ENCODE peak calls at places on chromosome 18, in four cellular contexts. One of them, this sample, is unnamed.

GRCh38 chr18:69401475-69402218 is 959 bp downstream of the DOK6 start:
- DNase-seq in mesendoderm: peak
- DNase-seq in SK-N-DZ: peak
- DNase-seq in stimulated activated CD4-positive, alpha-beta T cell treated with anti-CD3 and anti-CD28 coated beads, Interleukin-1b, Interleukin-23, amount 100 ng/mL, for 4 hours: no peak
- DNase-seq in this sample: peak

GRCh38 chr18:44654555-44654954 is 26.1 kb upstream of the SETBP1 start:
- DNase-seq in SK-N-DZ: no peak
- DNase-seq in stimulated activated CD4-positive, alpha-beta T cell treated with anti-CD3 and anti-CD28 coated beads, Interleukin-1b, Interleukin-23, amount 100 ng/mL, for 4 hours: no peak
- DNase-seq in mesendoderm: peak
- DNase-seq in this sample: no peak

GRCh38 chr18:27843783-27844415 is 333.0 kb downstream of the CDH2 start:
- DNase-seq in SK-N-DZ: no peak
- DNase-seq in stimulated activated CD4-positive, alpha-beta T cell treated with anti-CD3 and anti-CD28 coated beads, Interleukin-1b, Interleukin-23, amount 100 ng/mL, for 4 hours: no peak
- DNase-seq in mesendoderm: peak
- DNase-seq in this sample: no peak

GRCh38 chr18:61949946-61950345 is 57.1 kb upstream of the RNF152 start:
- DNase-seq in stimulated activated CD4-positive, alpha-beta T cell treated with anti-CD3 and anti-CD28 coated beads, Interleukin-1b, Interleukin-23, amount 100 ng/mL, for 4 hours: no peak
- DNase-seq in SK-N-DZ: no peak
- DNase-seq in mesendoderm: no peak
- DNase-seq in this sample: no peak

GRCh38 chr18:111292-112014 is 46.9 kb upstream of the USP14 start:
- DNase-seq in mesendoderm: peak
- DNase-seq in stimulated activated CD4-positive, alpha-beta T cell treated with anti-CD3 and anti-CD28 coated beads, Interleukin-1b, Interleukin-23, amount 100 ng/mL, for 4 hours: peak
- DNase-seq in SK-N-DZ: peak
- DNase-seq in this sample: no peak

GRCh38 chr18:26710460-26711096 is 154.9 kb downstream of the AQP4 start:
- DNase-seq in SK-N-DZ: no peak
- DNase-seq in stimulated activated CD4-positive, alpha-beta T cell treated with anti-CD3 and anti-CD28 coated beads, Interleukin-1b, Interleukin-23, amount 100 ng/mL, for 4 hours: no peak
- DNase-seq in mesendoderm: peak
- DNase-seq in this sample: no peak

GRCh38 chr18:62957885-62958472 is 242.6 kb downstream of the PHLPP1 start:
- DNase-seq in stimulated activated CD4-positive, alpha-beta T cell treated with anti-CD3 and anti-CD28 coated beads, Interleukin-1b, Interleukin-23, amount 100 ng/mL, for 4 hours: peak
- DNase-seq in SK-N-DZ: peak
- DNase-seq in mesendoderm: peak
- DNase-seq in this sample: peak

GRCh38 chr18:79789901-79790885 is 7.5 kb upstream of the KCNG2 start:
- DNase-seq in SK-N-DZ: no peak
- DNase-seq in mesendoderm: no peak
- DNase-seq in stimulated activated CD4-positive, alpha-beta T cell treated with anti-CD3 and anti-CD28 coated beads, Interleukin-1b, Interleukin-23, amount 100 ng/mL, for 4 hours: no peak
- DNase-seq in this sample: no peak

GRCh38 chr18:51039138-51040112 is 9.4 kb downstream of the SMAD4 start:
- DNase-seq in SK-N-DZ: no peak
- DNase-seq in mesendoderm: peak
- DNase-seq in stimulated activated CD4-positive, alpha-beta T cell treated with anti-CD3 and anti-CD28 coated beads, Interleukin-1b, Interleukin-23, amount 100 ng/mL, for 4 hours: no peak
- DNase-seq in this sample: no peak

GRCh38 chr18:31954349-31954748 is 11.4 kb upstream of the TRAPPC8 start:
- DNase-seq in mesendoderm: peak
- DNase-seq in stimulated activated CD4-positive, alpha-beta T cell treated with anti-CD3 and anti-CD28 coated beads, Interleukin-1b, Interleukin-23, amount 100 ng/mL, for 4 hours: no peak
- DNase-seq in SK-N-DZ: no peak
- DNase-seq in this sample: no peak

GRCh38 chr18:79612291-79613108 is 67.1 kb upstream of the CTDP1 start:
- DNase-seq in SK-N-DZ: no peak
- DNase-seq in stimulated activated CD4-positive, alpha-beta T cell treated with anti-CD3 and anti-CD28 coated beads, Interleukin-1b, Interleukin-23, amount 100 ng/mL, for 4 hours: no peak
- DNase-seq in mesendoderm: no peak
- DNase-seq in this sample: no peak

GRCh38 chr18:21074336-21075323 is 37.0 kb downstream of the ROCK1 start:
- DNase-seq in mesendoderm: peak
- DNase-seq in stimulated activated CD4-positive, alpha-beta T cell treated with anti-CD3 and anti-CD28 coated beads, Interleukin-1b, Interleukin-23, amount 100 ng/mL, for 4 hours: no peak
- DNase-seq in SK-N-DZ: no peak
- DNase-seq in this sample: no peak

GRCh38 chr18:51643483-51643882 is 446.0 kb upstream of the MEX3C start:
- DNase-seq in SK-N-DZ: no peak
- DNase-seq in mesendoderm: peak
- DNase-seq in stimulated activated CD4-positive, alpha-beta T cell treated with anti-CD3 and anti-CD28 coated beads, Interleukin-1b, Interleukin-23, amount 100 ng/mL, for 4 hours: no peak
- DNase-seq in this sample: peak

GRCh38 chr18:76234559-76234958 is 260.5 kb downstream of the ZNF516 start:
- DNase-seq in SK-N-DZ: no peak
- DNase-seq in stimulated activated CD4-positive, alpha-beta T cell treated with anti-CD3 and anti-CD28 coated beads, Interleukin-1b, Interleukin-23, amount 100 ng/mL, for 4 hours: no peak
- DNase-seq in mesendoderm: no peak
- DNase-seq in this sample: no peak

GRCh38 chr18:28735731-28736130 is 558.8 kb upstream of the CDH2 start:
- DNase-seq in mesendoderm: peak
- DNase-seq in SK-N-DZ: peak
- DNase-seq in stimulated activated CD4-positive, alpha-beta T cell treated with anti-CD3 and anti-CD28 coated beads, Interleukin-1b, Interleukin-23, amount 100 ng/mL, for 4 hours: no peak
- DNase-seq in this sample: no peak

GRCh38 chr18:32308493-32309120 is 118.8 kb downstream of the MEP1B start:
- DNase-seq in mesendoderm: peak
- DNase-seq in SK-N-DZ: no peak
- DNase-seq in stimulated activated CD4-positive, alpha-beta T cell treated with anti-CD3 and anti-CD28 coated beads, Interleukin-1b, Interleukin-23, amount 100 ng/mL, for 4 hours: no peak
- DNase-seq in this sample: no peak

GRCh38 chr18:55269632-55270031 is 310.4 kb upstream of the CCDC68 start:
- DNase-seq in SK-N-DZ: no peak
- DNase-seq in mesendoderm: no peak
- DNase-seq in stimulated activated CD4-positive, alpha-beta T cell treated with anti-CD3 and anti-CD28 coated beads, Interleukin-1b, Interleukin-23, amount 100 ng/mL, for 4 hours: no peak
- DNase-seq in this sample: no peak

GRCh38 chr18:49999128-49999527 is 185.8 kb upstream of the ACAA2 start:
- DNase-seq in stimulated activated CD4-positive, alpha-beta T cell treated with anti-CD3 and anti-CD28 coated beads, Interleukin-1b, Interleukin-23, amount 100 ng/mL, for 4 hours: no peak
- DNase-seq in mesendoderm: no peak
- DNase-seq in SK-N-DZ: no peak
- DNase-seq in this sample: no peak

GRCh38 chr18:27785815-27786537 is 391.0 kb downstream of the CDH2 start:
- DNase-seq in SK-N-DZ: no peak
- DNase-seq in stimulated activated CD4-positive, alpha-beta T cell treated with anti-CD3 and anti-CD28 coated beads, Interleukin-1b, Interleukin-23, amount 100 ng/mL, for 4 hours: no peak
- DNase-seq in mesendoderm: no peak
- DNase-seq in this sample: no peak

GRCh38 chr18:56992777-56993176 is 154.1 kb upstream of the BOD1L2 start:
- DNase-seq in mesendoderm: no peak
- DNase-seq in SK-N-DZ: no peak
- DNase-seq in stimulated activated CD4-positive, alpha-beta T cell treated with anti-CD3 and anti-CD28 coated beads, Interleukin-1b, Interleukin-23, amount 100 ng/mL, for 4 hours: no peak
- DNase-seq in this sample: no peak

GRCh38 chr18:45517181-45517741 is 98.0 kb upstream of the SLC14A2 start:
- DNase-seq in SK-N-DZ: no peak
- DNase-seq in stimulated activated CD4-positive, alpha-beta T cell treated with anti-CD3 and anti-CD28 coated beads, Interleukin-1b, Interleukin-23, amount 100 ng/mL, for 4 hours: no peak
- DNase-seq in mesendoderm: peak
- DNase-seq in this sample: no peak

GRCh38 chr18:59627414-59627813 is 69.8 kb downstream of the CCBE1 start:
- DNase-seq in SK-N-DZ: no peak
- DNase-seq in mesendoderm: no peak
- DNase-seq in stimulated activated CD4-positive, alpha-beta T cell treated with anti-CD3 and anti-CD28 coated beads, Interleukin-1b, Interleukin-23, amount 100 ng/mL, for 4 hours: no peak
- DNase-seq in this sample: peak

GRCh38 chr18:59787998-59788875 is 91.0 kb upstream of the CCBE1 start:
- DNase-seq in stimulated activated CD4-positive, alpha-beta T cell treated with anti-CD3 and anti-CD28 coated beads, Interleukin-1b, Interleukin-23, amount 100 ng/mL, for 4 hours: no peak
- DNase-seq in mesendoderm: peak
- DNase-seq in SK-N-DZ: no peak
- DNase-seq in this sample: no peak

GRCh38 chr18:46322411-46322891 is 218.3 kb downstream of the HAUS1 start:
- DNase-seq in mesendoderm: peak
- DNase-seq in SK-N-DZ: no peak
- DNase-seq in stimulated activated CD4-positive, alpha-beta T cell treated with anti-CD3 and anti-CD28 coated beads, Interleukin-1b, Interleukin-23, amount 100 ng/mL, for 4 hours: no peak
- DNase-seq in this sample: no peak

GRCh38 chr18:48933578-48934399 is 17.0 kb downstream of the SMAD7 start:
- DNase-seq in mesendoderm: no peak
- DNase-seq in SK-N-DZ: no peak
- DNase-seq in stimulated activated CD4-positive, alpha-beta T cell treated with anti-CD3 and anti-CD28 coated beads, Interleukin-1b, Interleukin-23, amount 100 ng/mL, for 4 hours: no peak
- DNase-seq in this sample: no peak

GRCh38 chr18:42758851-42759250 is 356.6 kb downstream of the RIT2 start:
- DNase-seq in stimulated activated CD4-positive, alpha-beta T cell treated with anti-CD3 and anti-CD28 coated beads, Interleukin-1b, Interleukin-23, amount 100 ng/mL, for 4 hours: no peak
- DNase-seq in SK-N-DZ: no peak
- DNase-seq in mesendoderm: no peak
- DNase-seq in this sample: no peak

GRCh38 chr18:9101730-9102390 is 639 bp upstream of the NDUFV2 start:
- DNase-seq in mesendoderm: no peak
- DNase-seq in stimulated activated CD4-positive, alpha-beta T cell treated with anti-CD3 and anti-CD28 coated beads, Interleukin-1b, Interleukin-23, amount 100 ng/mL, for 4 hours: no peak
- DNase-seq in SK-N-DZ: no peak
- DNase-seq in this sample: no peak

GRCh38 chr18:3217930-3218647 is 1.7 kb downstream of the MYOM1 start:
- DNase-seq in SK-N-DZ: no peak
- DNase-seq in mesendoderm: peak
- DNase-seq in stimulated activated CD4-positive, alpha-beta T cell treated with anti-CD3 and anti-CD28 coated beads, Interleukin-1b, Interleukin-23, amount 100 ng/mL, for 4 hours: no peak
- DNase-seq in this sample: peak

GRCh38 chr18:58892536-58892935 is 27.9 kb downstream of the ZNF532 start:
- DNase-seq in mesendoderm: no peak
- DNase-seq in stimulated activated CD4-positive, alpha-beta T cell treated with anti-CD3 and anti-CD28 coated beads, Interleukin-1b, Interleukin-23, amount 100 ng/mL, for 4 hours: no peak
- DNase-seq in SK-N-DZ: no peak
- DNase-seq in this sample: no peak

GRCh38 chr18:25962919-25963318 is 127.5 kb downstream of the SS18 start:
- DNase-seq in SK-N-DZ: no peak
- DNase-seq in mesendoderm: no peak
- DNase-seq in stimulated activated CD4-positive, alpha-beta T cell treated with anti-CD3 and anti-CD28 coated beads, Interleukin-1b, Interleukin-23, amount 100 ng/mL, for 4 hours: no peak
- DNase-seq in this sample: no peak

GRCh38 chr18:34767601-34768027 is 57.5 kb downstream of the DTNA start:
- DNase-seq in stimulated activated CD4-positive, alpha-beta T cell treated with anti-CD3 and anti-CD28 coated beads, Interleukin-1b, Interleukin-23, amount 100 ng/mL, for 4 hours: no peak
- DNase-seq in mesendoderm: peak
- DNase-seq in SK-N-DZ: no peak
- DNase-seq in this sample: no peak

GRCh38 chr18:53798516-53798915 is 426.0 kb downstream of the MBD2 start:
- DNase-seq in stimulated activated CD4-positive, alpha-beta T cell treated with anti-CD3 and anti-CD28 coated beads, Interleukin-1b, Interleukin-23, amount 100 ng/mL, for 4 hours: no peak
- DNase-seq in SK-N-DZ: no peak
- DNase-seq in mesendoderm: no peak
- DNase-seq in this sample: no peak

GRCh38 chr18:59655661-59656060 is 41.6 kb downstream of the CCBE1 start:
- DNase-seq in SK-N-DZ: no peak
- DNase-seq in mesendoderm: no peak
- DNase-seq in stimulated activated CD4-positive, alpha-beta T cell treated with anti-CD3 and anti-CD28 coated beads, Interleukin-1b, Interleukin-23, amount 100 ng/mL, for 4 hours: no peak
- DNase-seq in this sample: no peak

GRCh38 chr18:2919600-2919999 is 72.8 kb downstream of the EMILIN2 start:
- DNase-seq in mesendoderm: no peak
- DNase-seq in stimulated activated CD4-positive, alpha-beta T cell treated with anti-CD3 and anti-CD28 coated beads, Interleukin-1b, Interleukin-23, amount 100 ng/mL, for 4 hours: no peak
- DNase-seq in SK-N-DZ: no peak
- DNase-seq in this sample: no peak

GRCh38 chr18:79569720-79570119 is 109.9 kb upstream of the CTDP1 start:
- DNase-seq in mesendoderm: no peak
- DNase-seq in stimulated activated CD4-positive, alpha-beta T cell treated with anti-CD3 and anti-CD28 coated beads, Interleukin-1b, Interleukin-23, amount 100 ng/mL, for 4 hours: no peak
- DNase-seq in SK-N-DZ: no peak
- DNase-seq in this sample: no peak